ENCODE peak calls at places on chromosome 15, in five cellular contexts. E is stimulated activated CD8-positive, alpha-beta memory T cell treated with anti-CD3 and anti-CD28 coated beads, Interleukin-7, amount 100 ng/mL, for 1 hour; S is activated CD4-positive, CD25-positive, alpha-beta regulatory T cell treated with anti-CD3 and anti-CD28 coated beads, Interleukin-2, amount 50 U/mL, for 16 hours; I is GM03348; U is heart left ventricle. J is an unnamed sample.
A peak's percentile ranks its signal among the peaks of the same experiment; 100 is the strongest.

GRCh38 chr15:34841220-34841841 is 46.0 kb upstream of the ACTC1 start:
- DNase-seq in E (no peak), S (no peak), I (peak; percentile 54), U (no peak), J (no peak)

GRCh38 chr15:52228928-52229327 is 37.7 kb upstream of the GNB5 start:
- DNase-seq in E (no peak), S (no peak), I (no peak), U (no peak), J (no peak)

GRCh38 chr15:60385620-60386552 is 11.9 kb downstream of the ANXA2 start:
- DNase-seq in E (no peak), S (no peak), I (no peak), U (no peak), J (no peak)

GRCh38 chr15:29945943-29946591 is 123.8 kb upstream of the TJP1 start:
- DNase-seq in E (no peak), S (no peak), I (peak; percentile 70), U (no peak), J (no peak)

GRCh38 chr15:22881739-22882440 is 43.4 kb downstream of the NIPA2 start:
- DNase-seq in E (no peak), S (no peak), I (no peak), U (no peak), J (no peak)

GRCh38 chr15:85030301-85031049 is 48.8 kb downstream of the PDE8A start:
- DNase-seq in E (no peak), S (no peak), I (peak; percentile 51), U (no peak), J (no peak)

GRCh38 chr15:92527197-92527596 is 128.4 kb downstream of the FAM174B start:
- DNase-seq in E (no peak), S (no peak), I (no peak), U (no peak), J (no peak)

GRCh38 chr15:29612096-29612495 is 210.2 kb downstream of the TJP1 start:
- DNase-seq in E (no peak), S (no peak), I (peak; percentile 86), U (no peak), J (no peak)

GRCh38 chr15:72118400-72118978 is at the start of gene SENP8:
- DNase-seq in E (no peak), S (no peak), I (peak; percentile 89), U (no peak), J (peak; percentile 65)

GRCh38 chr15:23629234-23629805 is 18.3 kb downstream of the MAGEL2 start:
- DNase-seq in E (no peak), S (no peak), I (peak; percentile 51), U (no peak), J (no peak)

GRCh38 chr15:77737238-77738037 is 104.7 kb upstream of the LINGO1 start:
- DNase-seq in E (no peak), S (no peak), I (no peak), U (no peak), J (no peak)

GRCh38 chr15:101127503-101128076 is 124.3 kb downstream of the CHSY1 start:
- DNase-seq in E (peak; percentile 14), S (no peak), I (peak; percentile 85), U (peak; percentile 81), J (peak; percentile 37)

GRCh38 chr15:93505506-93505905 is 416.5 kb upstream of the RGMA start:
- DNase-seq in E (no peak), S (no peak), I (no peak), U (no peak), J (no peak)

J was measured in omental fat pad.